ENCODE peak calls at places on chromosomes 12 and 14, in four cellular contexts. One of them, this sample, is unnamed.

GRCh38 chr14:32201816-32202467 is at the start of gene RNU6-7:
- DNase-seq in tibial artery: peak; percentile 70
- DNase-seq in NCI-H1417: peak; percentile 53
- DNase-seq in NAMALWA: no peak
- DNase-seq in this sample: peak; percentile 69

GRCh38 chr12:54222609-54223008 is 33.8 kb upstream of the SMUG1 start:
- DNase-seq in tibial artery: no peak
- DNase-seq in NCI-H1417: no peak
- DNase-seq in NAMALWA: no peak
- DNase-seq in this sample: no peak

GRCh38 chr14:101025131-101025530 is 121.6 kb upstream of the RTL1 start:
- DNase-seq in tibial artery: peak; percentile 20
- DNase-seq in NCI-H1417: no peak
- DNase-seq in NAMALWA: no peak
- DNase-seq in this sample: no peak

GRCh38 chr14:36208690-36209278 is 32.3 kb upstream of the PTCSC3 start:
- DNase-seq in tibial artery: no peak
- DNase-seq in NCI-H1417: peak; percentile 41
- DNase-seq in NAMALWA: no peak
- DNase-seq in this sample: no peak

GRCh38 chr12:2317819-2318218 is 265.0 kb downstream of the CACNA1C start:
- DNase-seq in tibial artery: no peak
- DNase-seq in NCI-H1417: no peak
- DNase-seq in NAMALWA: no peak
- DNase-seq in this sample: no peak

GRCh38 chr12:41532072-41532471 is 344.0 kb downstream of the PDZRN4 start:
- DNase-seq in tibial artery: no peak
- DNase-seq in NCI-H1417: no peak
- DNase-seq in NAMALWA: no peak
- DNase-seq in this sample: no peak

GRCh38 chr14:97266653-97267052 is 469.5 kb downstream of the VRK1 start:
- DNase-seq in tibial artery: no peak
- DNase-seq in NCI-H1417: no peak
- DNase-seq in NAMALWA: no peak
- DNase-seq in this sample: no peak

GRCh38 chr12:114668151-114668891 is 15.7 kb downstream of the TBX3 start:
- DNase-seq in tibial artery: no peak
- DNase-seq in NCI-H1417: peak; percentile 95
- DNase-seq in NAMALWA: no peak
- DNase-seq in this sample: peak; percentile 75

GRCh38 chr12:19967486-19967885 is 400.9 kb upstream of the PDE3A start:
- DNase-seq in tibial artery: no peak
- DNase-seq in NCI-H1417: peak; percentile 83
- DNase-seq in NAMALWA: no peak
- DNase-seq in this sample: peak; percentile 71

GRCh38 chr14:100871234-100872186 is 32.0 kb downstream of the RTL1 start:
- DNase-seq in tibial artery: peak; percentile 53
- DNase-seq in NCI-H1417: no peak
- DNase-seq in NAMALWA: peak; percentile 10
- DNase-seq in this sample: peak; percentile 59

GRCh38 chr12:24997970-24998582 is 49.2 kb upstream of the BCAT1 start:
- DNase-seq in tibial artery: no peak
- DNase-seq in NCI-H1417: no peak
- DNase-seq in NAMALWA: peak; percentile 96
- DNase-seq in this sample: no peak

GRCh38 chr12:94204647-94205247 is 56.4 kb downstream of the PLXNC1 start:
- DNase-seq in tibial artery: no peak
- DNase-seq in NCI-H1417: no peak
- DNase-seq in NAMALWA: peak; percentile 47
- DNase-seq in this sample: no peak

GRCh38 chr14:30786701-30787100 is 87.7 kb upstream of the COCH start:
- DNase-seq in tibial artery: no peak
- DNase-seq in NCI-H1417: no peak
- DNase-seq in NAMALWA: no peak
- DNase-seq in this sample: no peak

GRCh38 chr14:57889245-57889644 is 23.4 kb upstream of the SLC35F4 start:
- DNase-seq in tibial artery: peak; percentile 90
- DNase-seq in NCI-H1417: no peak
- DNase-seq in NAMALWA: no peak
- DNase-seq in this sample: no peak

GRCh38 chr12:128595609-128596008 is 228.1 kb downstream of the SLC15A4 start:
- DNase-seq in tibial artery: no peak
- DNase-seq in NCI-H1417: no peak
- DNase-seq in NAMALWA: no peak
- DNase-seq in this sample: no peak

GRCh38 chr12:114687802-114688201 is 3.8 kb upstream of the TBX3 start:
- DNase-seq in tibial artery: no peak
- DNase-seq in NCI-H1417: no peak
- DNase-seq in NAMALWA: no peak
- DNase-seq in this sample: no peak

GRCh38 chr12:111745201-111745600 is 21.5 kb upstream of the ALDH2 start:
- DNase-seq in tibial artery: no peak
- DNase-seq in NCI-H1417: no peak
- DNase-seq in NAMALWA: no peak
- DNase-seq in this sample: no peak

GRCh38 chr12:52524898-52525591 is 4.9 kb upstream of the KRT5 start:
- DNase-seq in tibial artery: peak; percentile 25
- DNase-seq in NCI-H1417: no peak
- DNase-seq in NAMALWA: no peak
- DNase-seq in this sample: no peak

GRCh38 chr12:98671459-98671858 is 26.4 kb downstream of the APAF1 start:
- DNase-seq in tibial artery: no peak
- DNase-seq in NCI-H1417: no peak
- DNase-seq in NAMALWA: no peak
- DNase-seq in this sample: no peak

GRCh38 chr14:100737526-100737925 is 10.8 kb downstream of the DLK1 start:
- DNase-seq in tibial artery: peak; percentile 43
- DNase-seq in NCI-H1417: no peak
- DNase-seq in NAMALWA: no peak
- DNase-seq in this sample: no peak

GRCh38 chr12:30739020-30739419 is 15.7 kb downstream of the CAPRIN2 start:
- DNase-seq in tibial artery: no peak
- DNase-seq in NCI-H1417: no peak
- DNase-seq in NAMALWA: no peak
- DNase-seq in this sample: no peak

GRCh38 chr14:41859336-41859735 is 252.7 kb downstream of the LRFN5 start:
- DNase-seq in tibial artery: no peak
- DNase-seq in NCI-H1417: no peak
- DNase-seq in NAMALWA: no peak
- DNase-seq in this sample: no peak

GRCh38 chr14:99865408-99865807 is 72.2 kb downstream of the EML1 start:
- DNase-seq in tibial artery: no peak
- DNase-seq in NCI-H1417: no peak
- DNase-seq in NAMALWA: no peak
- DNase-seq in this sample: no peak

GRCh38 chr12:43113153-43113552 is 438.9 kb downstream of the ADAMTS20 start:
- DNase-seq in tibial artery: no peak
- DNase-seq in NCI-H1417: no peak
- DNase-seq in NAMALWA: no peak
- DNase-seq in this sample: no peak

GRCh38 chr14:29654910-29655590 is 272.6 kb downstream of the PRKD1 start:
- DNase-seq in tibial artery: no peak
- DNase-seq in NCI-H1417: no peak
- DNase-seq in NAMALWA: no peak
- DNase-seq in this sample: no peak

GRCh38 chr14:63986789-63987533 is 134.2 kb downstream of the SYNE2 start:
- DNase-seq in tibial artery: no peak
- DNase-seq in NCI-H1417: peak; percentile 10
- DNase-seq in NAMALWA: no peak
- DNase-seq in this sample: no peak

GRCh38 chr12:16359512-16360491 is 12.4 kb downstream of the MGST1 start:
- DNase-seq in tibial artery: no peak
- DNase-seq in NCI-H1417: peak; percentile 16
- DNase-seq in NAMALWA: peak; percentile 70
- DNase-seq in this sample: peak; percentile 64

GRCh38 chr12:52850681-52851080 is 1.9 kb upstream of the KRT78 start:
- DNase-seq in tibial artery: no peak
- DNase-seq in NCI-H1417: no peak
- DNase-seq in NAMALWA: no peak
- DNase-seq in this sample: no peak

This sample was measured in KBM-7.